ENCODE peak calls at places on chromosome 5, in six cellular contexts. C, W, T, M, K and Z are unnamed samples.

GRCh38 chr5:175597718-175598117 is 60.2 kb upstream of the HRH2 start:
- DNase-seq in C (no peak), W (no peak), K (no peak), M (no peak), T (no peak), Z (no peak)

GRCh38 chr5:119597728-119598298 is 31.5 kb upstream of the FAM170A start:
- DNase-seq in K (no peak), C (no peak), T (no peak), M (no peak), W (no peak), Z (no peak)

GRCh38 chr5:92560698-92561361 is 1020.2 kb downstream of the NR2F1-AS1 start:
- DNase-seq in C (no peak), K (peak), W (no peak), M (no peak), T (peak), Z (no peak)

GRCh38 chr5:59759600-59760357 is 133.7 kb downstream of the PDE4D start:
- DNase-seq in M (no peak), C (no peak), K (no peak), T (peak), W (no peak), Z (no peak)

GRCh38 chr5:31096238-31096865 is 97.1 kb upstream of the CDH6 start:
- DNase-seq in T (no peak), W (no peak), C (no peak), K (peak), M (no peak), Z (no peak)

GRCh38 chr5:138805096-138805495 is 51.9 kb downstream of the CTNNA1 start:
- DNase-seq in M (no peak), C (no peak), K (no peak), W (no peak), T (no peak), Z (no peak)

GRCh38 chr5:154713615-154714125 is 41.5 kb upstream of the LARP1 start:
- DNase-seq in M (no peak), T (no peak), K (no peak), C (no peak), W (no peak), Z (no peak)

GRCh38 chr5:157665467-157666085 is 5.8 kb upstream of the C5orf52 start:
- DNase-seq in T (no peak), W (no peak), C (no peak), M (no peak), K (peak), Z (no peak)

GRCh38 chr5:99122976-99123375 is 194.2 kb upstream of the CHD1 start:
- DNase-seq in M (no peak), C (no peak), K (peak), W (no peak), T (no peak), Z (no peak)

GRCh38 chr5:181203842-181204560 is 995 bp downstream of the TRIM7 start:
- DNase-seq in K (no peak), C (no peak), W (peak), T (no peak), M (no peak), Z (no peak)

GRCh38 chr5:154101184-154101583 is 62.4 kb downstream of the MFAP3 start:
- DNase-seq in T (no peak), C (no peak), W (no peak), K (no peak), M (no peak), Z (no peak)

GRCh38 chr5:142107729-142108431 is 699 bp upstream of the NDFIP1 start:
- DNase-seq in M (no peak), C (no peak), W (no peak), K (no peak), T (no peak), Z (no peak)

GRCh38 chr5:132227235-132227484 is 493 bp downstream of the P4HA2 start:
- DNase-seq in W (no peak), C (no peak), M (no peak), T (no peak), K (no peak), Z (no peak)

GRCh38 chr5:89981871-89982773 is 427.4 kb downstream of the CETN3 start:
- DNase-seq in W (no peak), T (no peak), K (no peak), M (no peak), C (no peak), Z (no peak)

GRCh38 chr5:106017243-106017857 is 1653.4 kb downstream of the EFNA5 start:
- DNase-seq in C (no peak), W (no peak), K (no peak), T (no peak), M (no peak), Z (no peak)

GRCh38 chr5:136099870-136100269 is 32.8 kb upstream of the SMAD5 start:
- DNase-seq in C (no peak), T (no peak), W (no peak), K (no peak), M (no peak), Z (no peak)

GRCh38 chr5:68369436-68370125 is 154.0 kb downstream of the PIK3R1 start:
- DNase-seq in T (no peak), M (no peak), K (no peak), C (no peak), W (no peak), Z (no peak)

GRCh38 chr5:99317136-99317535 is 388.3 kb upstream of the CHD1 start:
- DNase-seq in M (no peak), C (no peak), W (no peak), T (no peak), K (no peak), Z (no peak)

GRCh38 chr5:132840896-132841818 is 10.7 kb upstream of the SHROOM1 start:
- DNase-seq in T (peak), K (peak), M (no peak), W (no peak), C (no peak), Z (no peak)

GRCh38 chr5:60352992-60353391 is 347.0 kb downstream of the DEPDC1B start:
- DNase-seq in T (peak), W (no peak), M (no peak), C (no peak), K (no peak), Z (no peak)

GRCh38 chr5:141637266-141637692 is 482 bp downstream of the RELL2 start:
- DNase-seq in C (peak), K (no peak), M (peak), T (peak), W (no peak), Z (no peak)

GRCh38 chr5:96247097-96247675 is 185.9 kb downstream of the PCSK1 start:
- DNase-seq in M (no peak), C (no peak), K (peak), W (no peak), T (no peak), Z (peak)

GRCh38 chr5:33230467-33231078 is 210.2 kb upstream of the TARS1 start:
- DNase-seq in T (no peak), W (no peak), M (no peak), K (peak), C (no peak), Z (no peak)

GRCh38 chr5:168479166-168479565 is 7.1 kb upstream of the RARS1 start:
- DNase-seq in T (no peak), C (no peak), W (no peak), M (no peak), K (no peak), Z (no peak)